ENCODE peak calls at places on chromosomes 3 and 15, in eight cellular contexts. E is cardiac muscle cell, N is BE2C, U is HCT116, A is A549, D is left ventricle myocardium inferior, K is GM23338, I is astrocyte. V is an unnamed sample.

GRCh38 chr3:112894258-112894657 is 47.6 kb upstream of the CD200R1L start:
- DNase-seq in E (no peak), N (no peak), U (peak), A (peak), D (no peak), K (peak), I (peak), V (no peak)

GRCh38 chr3:28326458-28326926 is 22.0 kb upstream of the ZCWPW2 start:
- DNase-seq in E (no peak), N (no peak), U (no peak), A (no peak), D (no peak), K (no peak), I (peak), V (no peak)

GRCh38 chr3:150105025-150105424 is 134.3 kb upstream of the PFN2 start:
- DNase-seq in E (no peak), N (no peak), U (no peak), A (no peak), D (no peak), K (no peak), I (no peak), V (no peak)

GRCh38 chr15:39472661-39473657 is 107.9 kb upstream of the THBS1 start:
- DNase-seq in E (peak), N (no peak), U (no peak), A (no peak), D (peak), K (no peak), I (peak), V (peak)

GRCh38 chr3:150761831-150762661 is 923 bp downstream of the SIAH2 start:
- DNase-seq in E (peak), N (peak), U (no peak), A (peak), D (peak), K (peak), I (peak), V (peak)

GRCh38 chr3:73175698-73176097 is 114.2 kb downstream of the EBLN2 start:
- DNase-seq in E (no peak), N (no peak), U (no peak), A (no peak), D (no peak), K (peak), I (no peak), V (no peak)

GRCh38 chr15:100196326-100197058 is 145.3 kb downstream of the ADAMTS17 start:
- DNase-seq in E (no peak), N (no peak), U (no peak), A (no peak), D (no peak), K (no peak), I (no peak), V (peak)

GRCh38 chr3:123084738-123085237 is 18.0 kb downstream of the PDIA5 start:
- DNase-seq in E (no peak), N (no peak), U (no peak), A (no peak), D (no peak), K (no peak), I (no peak), V (no peak)

GRCh38 chr3:65128346-65128745 is 440.5 kb upstream of the ADAMTS9 start:
- DNase-seq in E (no peak), N (no peak), U (no peak), A (no peak), D (no peak), K (no peak), I (no peak), V (no peak)

GRCh38 chr3:127053979-127054378 is 71.1 kb downstream of the PLXNA1 start:
- DNase-seq in E (no peak), N (peak), U (no peak), A (no peak), D (no peak), K (no peak), I (no peak), V (peak)

GRCh38 chr3:127053026-127053425 is 70.1 kb downstream of the PLXNA1 start:
- DNase-seq in E (no peak), N (no peak), U (no peak), A (no peak), D (no peak), K (no peak), I (no peak), V (peak)

GRCh38 chr3:127052121-127052561 is 69.2 kb downstream of the PLXNA1 start:
- DNase-seq in E (no peak), N (peak), U (no peak), A (no peak), D (peak), K (no peak), I (no peak), V (peak)

GRCh38 chr3:127050733-127051132 is 67.8 kb downstream of the PLXNA1 start:
- DNase-seq in E (no peak), N (peak), U (no peak), A (no peak), D (no peak), K (no peak), I (no peak), V (peak)

DNA sequence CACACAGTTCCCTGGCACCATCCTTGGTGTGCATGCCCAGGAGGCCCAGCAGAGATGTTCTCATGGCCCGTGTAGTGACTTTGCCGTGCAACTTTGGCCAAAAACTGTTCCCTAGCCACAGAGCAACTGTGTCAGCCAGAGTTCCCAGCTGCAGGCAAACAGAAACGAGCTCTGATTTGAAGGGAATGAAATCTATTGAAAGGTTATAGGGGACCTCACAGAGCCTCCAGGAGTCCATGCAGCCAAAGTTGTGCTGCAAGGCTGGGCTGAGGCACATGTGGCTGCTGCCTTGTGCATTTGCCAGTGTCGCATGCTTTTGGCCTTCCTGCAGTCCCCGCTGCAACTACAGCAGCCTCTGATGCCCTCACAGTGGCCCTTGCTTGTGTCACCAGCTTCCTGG is 70.5 kb downstream of the PLXNA1 start:
- DNase-seq in E (no peak), N (no peak), U (no peak), A (no peak), D (peak), K (no peak), I (no peak), V (peak)
- H3K4me3 ChIP-seq in E (no peak), N (no peak), U (no peak), A (no peak), D (no peak), K (no peak), I (no peak), V (no peak)

DNA sequence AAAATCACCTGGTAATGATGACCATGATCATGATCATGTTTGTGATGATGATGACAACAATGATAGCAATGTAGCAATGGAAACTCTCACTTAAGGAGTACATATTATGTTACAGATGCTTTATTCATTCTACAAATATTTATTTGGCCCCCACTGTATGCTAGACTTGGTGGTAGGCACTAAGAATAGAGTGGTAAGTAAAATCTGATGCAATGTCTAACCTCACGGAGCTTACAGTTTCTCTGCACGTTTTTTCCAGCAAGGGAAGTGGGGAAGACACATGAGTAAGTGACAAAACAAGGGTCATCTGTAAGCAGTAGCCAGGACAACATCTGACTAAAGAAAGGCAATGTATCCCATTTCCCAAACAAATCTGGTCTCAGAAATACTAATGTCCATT is 199.4 kb upstream of the MRPL3 start:
- DNase-seq in E (no peak), N (no peak), U (no peak), A (peak), D (no peak), K (no peak), I (peak), V (no peak)
- H3K4me3 ChIP-seq in E (no peak), N (no peak), U (no peak), A (no peak), D (no peak), K (no peak), I (no peak), V (no peak)

GRCh38 chr15:33310481-33311311 is at the start of gene RYR3:
- DNase-seq in E (peak), N (peak), U (no peak), A (no peak), D (no peak), K (peak), I (peak), V (peak)
- H3K4me3 ChIP-seq in E (peak), N (peak), U (no peak), A (peak), D (peak), K (peak), I (peak), V (no peak)

GRCh38 chr3:11847607-11848006 is 922 bp upstream of the TAMM41 start:
- DNase-seq in E (no peak), N (no peak), U (no peak), A (no peak), D (no peak), K (no peak), I (no peak), V (no peak)

GRCh38 chr3:11846281-11847034 is at the start of gene TAMM41:
- DNase-seq in E (peak), N (peak), U (peak), A (peak), D (peak), K (peak), I (peak), V (peak)

GRCh38 chr3:11845661-11846060 is 1.0 kb downstream of the TAMM41 start:
- DNase-seq in E (no peak), N (no peak), U (no peak), A (no peak), D (no peak), K (no peak), I (no peak), V (no peak)

GRCh38 chr3:11844891-11845290 is 1.8 kb downstream of the TAMM41 start:
- DNase-seq in E (no peak), N (no peak), U (no peak), A (no peak), D (no peak), K (no peak), I (no peak), V (no peak)

DNA sequence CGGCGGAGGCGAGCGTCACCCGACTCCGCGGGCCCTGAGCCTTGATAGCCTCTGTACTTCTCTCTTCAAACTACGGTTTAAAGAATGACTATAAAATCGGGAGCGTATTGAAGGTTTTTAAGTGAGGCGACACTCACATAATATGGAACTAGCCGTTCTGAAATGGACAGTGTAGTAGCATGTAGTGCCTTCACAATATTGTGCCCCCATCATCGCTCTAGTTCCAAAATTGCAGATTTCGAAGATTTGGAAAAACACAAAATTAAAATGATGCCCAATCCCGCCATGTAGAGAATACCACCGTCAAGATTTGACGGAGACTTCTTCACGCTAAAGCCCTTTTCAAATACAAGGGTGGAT is 330 bp upstream of the TAMM41 start:
- DNase-seq in E (no peak), N (no peak), U (no peak), A (no peak), D (no peak), K (no peak), I (no peak), V (no peak)
- H3K4me3 ChIP-seq in E (peak), N (peak), U (peak), A (peak), D (peak), K (peak), I (peak), V (peak)

GRCh38 chr15:96326551-96327154 is 3.8 kb upstream of the NR2F2 start:
- DNase-seq in E (peak), N (no peak), U (no peak), A (peak), D (peak), K (peak), I (peak), V (peak)

GRCh38 chr15:96329403-96329981 is 1.0 kb upstream of the NR2F2 start:
- DNase-seq in E (no peak), N (no peak), U (no peak), A (peak), D (no peak), K (no peak), I (peak), V (peak)

GRCh38 chr15:96327155-96327741 is 3.3 kb upstream of the NR2F2 start:
- DNase-seq in E (peak), N (no peak), U (peak), A (peak), D (no peak), K (peak), I (peak), V (no peak)

GRCh38 chr15:96330064-96330449 is 443 bp upstream of the NR2F2 start:
- DNase-seq in E (no peak), N (no peak), U (peak), A (peak), D (no peak), K (peak), I (peak), V (no peak)

DNA sequence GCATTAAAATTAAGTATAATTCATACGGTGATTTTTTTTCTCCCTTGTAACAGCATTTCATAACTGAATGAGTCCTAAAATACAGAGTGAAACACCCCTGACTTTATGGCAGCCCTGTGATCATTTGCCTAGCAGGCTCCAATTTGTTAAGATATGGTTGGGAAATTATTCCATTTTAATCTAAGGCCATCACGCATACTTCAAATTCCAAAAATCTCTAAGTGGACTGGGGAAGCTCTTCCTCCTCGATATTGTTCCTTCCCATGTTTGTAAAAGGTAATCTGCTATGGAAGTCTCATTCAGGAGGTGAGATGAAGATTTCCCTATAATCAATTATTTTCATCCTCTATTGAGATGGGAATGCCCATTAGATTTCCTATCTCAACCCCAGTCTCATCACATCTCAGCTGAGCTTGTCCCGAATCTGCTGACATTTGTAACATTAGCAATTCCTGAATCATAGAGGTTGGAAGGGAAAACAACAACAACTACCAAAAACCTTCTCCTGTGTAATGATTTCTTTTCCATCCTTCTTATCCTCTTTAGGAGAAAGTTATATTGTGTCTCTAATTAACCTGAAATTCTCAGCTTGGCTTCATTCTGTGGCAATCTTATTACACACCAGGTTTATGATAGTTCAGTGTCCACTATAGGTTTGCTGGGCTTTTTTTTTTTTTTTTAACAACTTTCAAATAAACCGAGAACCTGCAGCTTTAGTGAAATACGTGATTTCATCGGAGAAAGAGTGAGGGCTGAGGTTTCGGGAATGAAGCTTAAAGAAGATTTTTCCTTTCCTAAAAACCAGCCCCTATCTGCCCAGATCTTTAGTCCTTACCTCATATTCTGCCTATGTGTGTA is 2.2 kb upstream of the NR2F2 start:
- DNase-seq in E (no peak), N (no peak), U (no peak), A (no peak), D (no peak), K (no peak), I (peak), V (no peak)
- H3K4me3 ChIP-seq in E (no peak), N (no peak), U (peak), A (no peak), D (peak), K (peak), I (peak), V (peak)

DNA sequence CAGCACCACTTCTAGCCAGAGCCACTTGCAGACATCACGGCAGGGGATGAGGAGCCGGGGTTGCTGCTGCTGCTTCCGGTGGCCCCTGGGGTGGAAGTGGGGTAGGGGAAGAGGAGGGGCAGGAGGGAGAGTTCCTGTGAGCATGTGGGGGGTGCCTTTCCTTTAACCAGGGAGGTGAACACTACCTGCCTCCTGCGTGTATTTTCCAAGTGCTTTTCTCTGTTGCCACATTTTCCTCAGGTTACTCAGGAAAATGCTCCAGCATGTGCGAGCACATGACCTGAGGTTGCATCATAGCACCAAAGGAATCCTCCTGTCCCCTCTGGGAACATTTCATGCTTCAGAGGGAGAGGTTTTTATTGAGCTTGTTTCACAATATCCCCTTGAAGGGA is 12.2 kb upstream of the SACM1L start:
- DNase-seq in E (no peak), N (no peak), U (no peak), A (peak), D (no peak), K (peak), I (no peak), V (peak)
- H3K4me3 ChIP-seq in E (no peak), N (no peak), U (no peak), A (no peak), D (peak), K (no peak), I (no peak), V (no peak)

GRCh38 chr15:80780416-80781221 is 1.4 kb downstream of the CEMIP start:
- DNase-seq in E (peak), N (peak), U (no peak), A (peak), D (peak), K (peak), I (peak), V (peak)
- H3K4me3 ChIP-seq in E (no peak), N (no peak), U (no peak), A (peak), D (peak), K (peak), I (peak), V (peak)

DNA sequence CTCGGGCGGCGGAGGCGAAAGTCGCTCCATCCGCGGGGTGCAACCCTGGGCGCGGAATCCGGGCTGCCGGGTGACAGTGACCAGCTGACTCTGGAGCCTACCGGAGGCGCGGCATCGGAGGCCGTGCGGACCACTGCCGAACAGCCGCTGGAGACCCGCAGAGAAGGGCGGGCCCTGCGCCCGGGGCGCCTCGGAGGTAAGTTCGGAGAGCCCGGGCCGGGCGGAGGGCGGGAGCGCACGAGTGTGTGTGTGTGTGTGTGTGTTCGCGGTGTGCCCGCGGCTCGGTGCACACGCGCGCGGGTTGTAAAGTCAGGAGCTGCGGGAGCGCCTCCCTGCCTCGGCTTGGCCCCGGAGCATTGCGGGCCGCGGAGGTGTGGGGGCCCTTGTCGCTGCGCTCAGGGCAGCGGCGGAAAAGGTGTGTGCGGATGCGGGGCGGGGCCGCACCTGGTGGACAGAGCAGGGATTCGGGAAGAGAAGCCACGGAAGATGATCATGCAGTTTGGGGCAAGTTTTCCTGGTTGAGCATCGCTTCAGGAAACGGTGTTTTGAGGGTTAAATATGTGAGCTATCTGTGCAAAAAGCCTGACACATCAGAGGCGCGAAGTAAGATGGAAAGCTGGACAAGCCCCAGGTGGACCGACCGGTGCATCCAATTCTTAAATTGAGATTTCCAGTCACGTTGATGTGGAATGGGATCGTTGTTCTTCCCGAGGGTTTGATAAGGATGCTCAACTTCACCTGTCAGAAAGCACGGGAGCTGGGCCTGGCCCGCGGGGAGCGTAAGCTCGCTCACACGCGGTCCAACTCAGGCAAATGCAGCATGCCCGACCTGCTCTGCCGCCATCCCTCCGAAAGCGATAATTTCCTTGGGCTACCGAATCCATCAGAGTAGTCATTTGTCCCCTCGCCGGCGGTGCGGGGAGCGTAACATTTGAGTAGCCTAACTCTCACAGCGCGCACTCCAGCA is 492 bp downstream of the MINAR1 start:
- DNase-seq in E (no peak), N (no peak), U (no peak), A (peak), D (no peak), K (peak), I (no peak), V (peak)
- H3K4me3 ChIP-seq in E (peak), N (peak), U (no peak), A (peak), D (peak), K (peak), I (peak), V (no peak)

DNA sequence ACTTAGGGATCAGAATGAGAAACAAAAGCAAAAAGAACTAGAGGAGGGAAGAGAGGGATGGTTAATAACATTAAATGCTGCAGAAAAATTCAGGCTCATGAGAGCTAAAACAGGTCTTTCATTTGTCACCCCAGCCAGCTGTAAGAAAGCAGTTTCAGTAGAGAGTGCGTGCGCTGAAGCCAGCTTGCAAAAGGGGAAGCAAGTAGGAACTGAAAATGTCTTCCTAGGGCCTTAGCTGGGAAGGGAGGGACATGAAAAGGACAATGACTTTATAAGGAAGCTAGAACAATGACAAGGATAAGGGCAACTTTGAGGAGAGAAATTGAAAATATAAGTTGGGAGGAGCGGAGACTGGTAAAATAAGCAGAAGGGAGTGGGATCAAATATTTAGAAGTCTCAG is 3.1 kb downstream of the CIAO2A start:
- DNase-seq in E (no peak), N (no peak), U (no peak), A (no peak), D (no peak), K (no peak), I (no peak), V (no peak)
- H3K4me3 ChIP-seq in E (no peak), N (no peak), U (no peak), A (no peak), D (no peak), K (no peak), I (no peak), V (no peak)